ENCODE peak calls at places on chromosomes 6 and 20, in eight cellular contexts. G is CD8-positive, alpha-beta T cell; A is stomach; I is pancreas; K is neural progenitor cell; Z is fibroblast of lung; P is left ventricle myocardium inferior; O is lower lobe of right lung. S is an unnamed sample. For H3K4me1, the result is how much of the 10 kb centered on the place peaks cover.

GRCh38 chr20:57872816-57873409 is 163.1 kb upstream of the PMEPA1 start:
- DNase-seq in G (peak), A (no peak), I (no peak), K (no peak), Z (no peak), P (no peak), O (no peak), S (no peak)

GRCh38 chr20:17794400-17794799 is 94.6 kb downstream of the BANF2 start:
- DNase-seq in G (no peak), A (peak), I (peak), K (no peak), Z (no peak), P (no peak), O (no peak), S (no peak)

GRCh38 chr6:138109042-138109997 is 2.1 kb upstream of the PERP start:
- DNase-seq in G (peak), A (peak), I (no peak), K (peak), Z (peak), P (peak), O (peak), S (no peak)

GRCh38 chr6:161269310-161269709 is 4.6 kb downstream of the AGPAT4 start:
- DNase-seq in G (no peak), A (no peak), I (no peak), K (no peak), Z (no peak), P (no peak), O (no peak), S (no peak)

GRCh38 chr6:52712136-52712535 is 41.2 kb downstream of the TMEM14A start:
- DNase-seq in G (no peak), A (no peak), I (no peak), K (no peak), Z (no peak), P (no peak), O (no peak), S (no peak)

GRCh38 chr6:144678844-144679243 is 393.7 kb downstream of the UTRN start:
- DNase-seq in G (no peak), A (no peak), I (no peak), K (no peak), Z (peak), P (no peak), O (no peak), S (no peak)

GRCh38 chr20:53810661-53811355 is 217.2 kb upstream of the ZNF217 start:
- DNase-seq in G (no peak), A (no peak), I (no peak), K (no peak), Z (no peak), P (no peak), O (no peak), S (no peak)

GRCh38 chr6:105459049-105459448 is 56.2 kb upstream of the PREP start:
- DNase-seq in G (no peak), A (no peak), I (no peak), K (no peak), Z (peak), P (no peak), O (no peak), S (no peak)

GRCh38 chr6:16331328-16332174 is 93.2 kb downstream of the GMPR start:
- DNase-seq in G (peak), A (peak), I (no peak), K (peak), Z (peak), P (peak), O (peak), S (peak)

GRCh38 chr6:151322570-151322969 is 68.8 kb downstream of the ZBTB2 start:
- DNase-seq in G (no peak), A (no peak), I (no peak), K (no peak), Z (no peak), P (no peak), O (no peak), S (no peak)

GRCh38 chr6:163779727-163780284 is 365.3 kb downstream of the QKI start:
- DNase-seq in G (no peak), A (no peak), I (no peak), K (no peak), Z (no peak), P (no peak), O (no peak), S (no peak)

GRCh38 chr6:13275435-13275989 is 52.8 kb downstream of the TBC1D7 start:
- DNase-seq in G (no peak), A (no peak), I (no peak), K (no peak), Z (no peak), P (no peak), O (no peak), S (no peak)

GRCh38 chr6:79420054-79420453 is 117.2 kb downstream of the LCA5 start:
- DNase-seq in G (no peak), A (no peak), I (no peak), K (no peak), Z (no peak), P (no peak), O (no peak), S (no peak)

GRCh38 chr6:34132486-34133185 is 13.3 kb downstream of the GRM4 start:
- DNase-seq in G (no peak), A (no peak), I (no peak), K (peak), Z (peak), P (no peak), O (no peak), S (no peak)

GRCh38 chr6:34339432-34339831 is 53.0 kb downstream of the NUDT3 start:
- DNase-seq in G (no peak), A (no peak), I (no peak), K (no peak), Z (no peak), P (no peak), O (no peak), S (no peak)

GRCh38 chr20:62791301-62792181 is 4.7 kb upstream of the MRGBP start:
- DNase-seq in G (peak), A (peak), I (no peak), K (peak), Z (peak), P (peak), O (peak), S (no peak)

GRCh38 chr6:111474771-111475170 is 8.2 kb downstream of the REV3L start:
- DNase-seq in G (no peak), A (no peak), I (no peak), K (no peak), Z (no peak), P (no peak), O (no peak), S (no peak)

GRCh38 chr6:108982154-108983113 is 112.2 kb downstream of the SESN1 start:
- DNase-seq in G (no peak), A (no peak), I (no peak), K (no peak), Z (no peak), P (no peak), O (no peak), S (no peak)

GRCh38 chr6:87714093-87714809 is 12.2 kb upstream of the AKIRIN2 start:
- DNase-seq in G (no peak), A (no peak), I (no peak), K (no peak), Z (peak), P (no peak), O (no peak), S (no peak)

GRCh38 chr6:158283304-158284005 is 28.8 kb upstream of the TULP4 start:
- DNase-seq in G (no peak), A (no peak), I (no peak), K (peak), Z (peak), P (no peak), O (no peak), S (no peak)

GRCh38 chr6:133594551-133594950 is 294.4 kb upstream of the TCF21 start:
- DNase-seq in G (no peak), A (no peak), I (no peak), K (no peak), Z (no peak), P (no peak), O (no peak), S (no peak)

GRCh38 chr6:12132351-12133222 is 120.5 kb downstream of the HIVEP1 start:
- DNase-seq in G (no peak), A (no peak), I (no peak), K (no peak), Z (peak), P (no peak), O (no peak), S (no peak)

GRCh38 chr6:129707882-129708495 is 2.0 kb downstream of the ARHGAP18 start:
- DNase-seq in G (no peak), A (no peak), I (no peak), K (no peak), Z (no peak), P (no peak), O (no peak), S (no peak)
- H3K4me3 ChIP-seq in G (no peak), A (peak), I (peak), K (no peak), Z (peak), P (peak), O (peak), S (peak)

DNA sequence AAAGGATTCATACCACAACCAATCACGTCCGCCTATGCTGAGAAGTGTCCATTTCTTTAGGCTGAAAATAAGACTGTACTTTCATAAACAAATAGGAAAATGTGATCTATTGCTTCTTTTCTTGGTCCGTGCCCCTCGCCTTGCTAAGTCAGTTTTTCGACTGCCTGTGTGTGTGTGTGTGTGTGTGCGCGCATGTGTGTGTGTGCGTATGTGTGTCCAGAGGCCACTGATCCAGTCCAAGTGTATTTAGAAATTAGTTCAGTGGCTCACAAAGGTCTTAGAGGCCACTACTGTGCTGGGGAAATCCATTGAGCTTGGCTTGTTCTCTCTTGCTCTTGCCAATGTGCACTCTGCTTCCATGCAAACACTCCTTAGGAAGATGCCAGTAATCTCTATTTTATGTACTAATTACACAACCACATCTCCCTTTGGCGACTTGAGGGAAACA is 50.5 kb downstream of the SLC22A23 start:
- DNase-seq in G (no peak), A (no peak), I (no peak), K (no peak), Z (no peak), P (no peak), O (no peak), S (no peak)
- H3K4me1 ChIP-seq in G (under half), A (half or more), I (half or more), K (under half), Z (under half), P (under half), O (under half), S (under half)

GRCh38 chr20:768426-768978 is at the start of gene SLC52A3:
- DNase-seq in G (no peak), A (peak), I (peak), K (peak), Z (no peak), P (peak), O (peak), S (no peak)
- TF ChIP-seq CTCF in G (no peak), A (peak), I (no peak), K (peak), Z (no peak), P (peak), O (peak), S (peak)

GRCh38 chr20:46954490-46955038 is 59.9 kb downstream of the EYA2 start:
- DNase-seq in G (no peak), A (no peak), I (no peak), K (no peak), Z (peak), P (no peak), O (no peak), S (no peak)
- H3K4me3 ChIP-seq in G (no peak), A (no peak), I (no peak), K (no peak), Z (peak), P (no peak), O (no peak), S (no peak)

DNA sequence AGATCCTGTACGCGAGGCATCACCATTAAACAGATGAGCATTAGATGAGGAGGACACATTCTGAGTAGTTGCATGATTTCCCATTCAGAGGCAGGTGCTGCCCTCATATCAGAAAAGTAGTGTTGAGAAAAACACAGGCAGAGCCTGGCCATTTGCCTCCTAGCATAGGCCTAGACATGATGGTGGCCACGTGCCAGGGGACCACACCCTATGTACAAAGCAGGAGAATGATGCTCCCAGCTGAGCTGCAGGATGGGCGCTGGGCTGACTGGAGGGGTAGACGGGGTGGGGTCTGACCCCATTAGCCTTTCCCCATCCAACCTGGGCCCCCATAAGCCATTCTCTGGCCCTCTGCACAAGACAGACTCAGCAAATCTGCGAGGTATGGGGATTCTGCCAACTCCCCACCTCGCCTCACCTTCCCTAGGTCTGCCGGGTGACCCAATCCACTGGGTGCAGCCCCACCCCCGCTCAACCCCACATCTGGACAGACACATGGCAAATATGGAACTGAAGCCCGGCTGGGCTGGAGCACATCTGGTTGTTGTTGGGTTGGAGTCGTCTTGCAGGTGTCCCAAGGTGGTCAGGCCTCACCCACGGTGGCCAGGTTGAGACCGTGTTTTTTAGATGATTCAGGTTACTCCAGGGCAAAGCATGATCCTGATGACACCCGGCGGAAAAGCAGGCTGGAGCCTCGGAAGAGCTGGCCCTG is 13.9 kb downstream of the PI16 start:
- DNase-seq in G (no peak), A (peak), I (peak), K (no peak), Z (no peak), P (peak), O (peak), S (peak)
- H3K4me1 ChIP-seq in G (under half), A (under half), I (under half), K (under half), Z (under half), P (half or more), O (under half), S (under half)

DNA sequence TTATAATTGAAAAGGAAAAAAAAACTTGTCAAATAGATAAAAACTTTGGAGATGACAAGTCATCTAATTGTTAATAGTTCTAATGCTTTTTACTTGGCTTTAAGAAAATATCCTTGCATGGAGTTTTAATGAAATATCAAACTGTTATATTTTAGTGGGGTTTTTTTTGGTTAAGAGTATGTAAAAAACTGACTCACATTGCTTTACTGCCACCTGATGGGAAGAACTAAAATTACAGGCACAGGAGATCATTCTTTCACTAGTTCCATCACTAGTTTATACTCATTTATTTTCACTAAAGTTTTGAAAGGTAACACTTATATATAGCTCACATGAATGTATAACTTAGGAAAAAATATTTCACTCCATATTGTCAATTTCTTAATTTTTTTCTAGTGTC is 309.1 kb downstream of the LMBRD1 start:
- DNase-seq in G (no peak), A (no peak), I (no peak), K (peak), Z (no peak), P (no peak), O (no peak), S (no peak)
- TF ChIP-seq CTCF in G (no peak), A (no peak), I (no peak), K (peak), Z (no peak), P (peak), O (no peak), S (no peak)

GRCh38 chr6:47241742-47242482 is 67.8 kb downstream of the TNFRSF21 start:
- DNase-seq in G (no peak), A (no peak), I (no peak), K (no peak), Z (no peak), P (no peak), O (no peak), S (no peak)

GRCh38 chr6:47246556-47246955 is 63.1 kb downstream of the TNFRSF21 start:
- DNase-seq in G (no peak), A (no peak), I (no peak), K (no peak), Z (no peak), P (no peak), O (no peak), S (no peak)

GRCh38 chr6:47240277-47240890 is 69.3 kb downstream of the TNFRSF21 start:
- DNase-seq in G (no peak), A (no peak), I (no peak), K (no peak), Z (no peak), P (no peak), O (no peak), S (no peak)

GRCh38 chr6:47245745-47246371 is 63.8 kb downstream of the TNFRSF21 start:
- DNase-seq in G (no peak), A (no peak), I (no peak), K (no peak), Z (no peak), P (no peak), O (no peak), S (no peak)

GRCh38 chr6:47242483-47243386 is 67.0 kb downstream of the TNFRSF21 start:
- DNase-seq in G (peak), A (peak), I (peak), K (peak), Z (peak), P (peak), O (peak), S (peak)
- H3K4me3 ChIP-seq in G (no peak), A (no peak), I (no peak), K (no peak), Z (peak), P (no peak), O (no peak), S (no peak)

GRCh38 chr6:24926192-24926591 is 9.6 kb downstream of the RIPOR2 start:
- DNase-seq in G (no peak), A (no peak), I (no peak), K (no peak), Z (no peak), P (no peak), O (no peak), S (no peak)
- H3K4me1 ChIP-seq in G (half or more), A (half or more), I (under half), K (under half), Z (under half), P (under half), O (under half), S (under half)

S was measured in kidney.